ENCODE peak calls at places on chromosomes 7 and 10, in nine cellular contexts. Y, F, G, O, N, D, E, I and B are unnamed samples.

GRCh38 chr10:97713351-97713827 is at the start of gene MARVELD1:
- DNase-seq in Y (peak), F (peak), G (peak), O (peak), N (peak), D (no peak), E (no peak), I (no peak), B (peak)

GRCh38 chr7:72538856-72539255 is 126.7 kb upstream of the CALN1 start:
- DNase-seq in Y (no peak), F (no peak), G (no peak), O (no peak), N (no peak), D (no peak), E (no peak), I (no peak), B (no peak)

GRCh38 chr7:12403287-12404181 is at the start of gene VWDE:
- DNase-seq in Y (peak), F (peak), G (peak), O (no peak), N (peak), D (peak), E (peak), I (peak), B (no peak)

GRCh38 chr10:95408148-95408930 is 117.5 kb upstream of the PDLIM1 start:
- DNase-seq in Y (no peak), F (no peak), G (no peak), O (no peak), N (no peak), D (no peak), E (no peak), I (no peak), B (no peak)

GRCh38 chr10:68135922-68136718 is 26.8 kb downstream of the MYPN start:
- DNase-seq in Y (no peak), F (peak), G (no peak), O (no peak), N (no peak), D (no peak), E (no peak), I (no peak), B (no peak)

GRCh38 chr10:101120884-101121660 is 10.0 kb upstream of the TLX1 start:
- DNase-seq in Y (peak), F (no peak), G (no peak), O (no peak), N (peak), D (no peak), E (peak), I (no peak), B (no peak)

GRCh38 chr7:113100091-113100723 is 13.6 kb upstream of the GPR85 start:
- DNase-seq in Y (no peak), F (no peak), G (peak), O (no peak), N (no peak), D (no peak), E (no peak), I (no peak), B (no peak)

GRCh38 chr10:47318706-47319105 is 3.5 kb upstream of the GDF2 start:
- DNase-seq in Y (no peak), F (no peak), G (no peak), O (no peak), N (no peak), D (no peak), E (no peak), I (no peak), B (no peak)

GRCh38 chr10:93515963-93516450 is 19.6 kb downstream of the CEP55 start:
- DNase-seq in Y (no peak), F (no peak), G (no peak), O (no peak), N (no peak), D (no peak), E (no peak), I (no peak), B (no peak)

GRCh38 chr7:140592957-140593356 is 47.7 kb downstream of the DENND2A start:
- DNase-seq in Y (no peak), F (no peak), G (no peak), O (no peak), N (no peak), D (no peak), E (no peak), I (no peak), B (no peak)

GRCh38 chr10:30935078-30935477 is 96.6 kb downstream of the ZNF438 start:
- DNase-seq in Y (no peak), F (no peak), G (no peak), O (no peak), N (no peak), D (no peak), E (no peak), I (no peak), B (no peak)

GRCh38 chr7:117588352-117588794 is 108.5 kb downstream of the CFTR start:
- DNase-seq in Y (no peak), F (no peak), G (no peak), O (no peak), N (no peak), D (no peak), E (no peak), I (no peak), B (no peak)

GRCh38 chr7:158829021-158829341 is 328 bp downstream of the ESYT2 start:
- DNase-seq in Y (no peak), F (peak), G (peak), O (no peak), N (peak), D (peak), E (peak), I (no peak), B (peak)

GRCh38 chr7:129024125-129024524 is 30.8 kb downstream of the TNPO3 start:
- DNase-seq in Y (no peak), F (no peak), G (no peak), O (no peak), N (no peak), D (no peak), E (no peak), I (no peak), B (no peak)

GRCh38 chr10:51860257-51860656 is 160.9 kb upstream of the CSTF2T start:
- DNase-seq in Y (no peak), F (no peak), G (no peak), O (no peak), N (no peak), D (no peak), E (no peak), I (no peak), B (no peak)

GRCh38 chr7:326845-327304 is 36.9 kb downstream of the FOXL3 start:
- DNase-seq in Y (peak), F (no peak), G (no peak), O (no peak), N (no peak), D (no peak), E (no peak), I (no peak), B (no peak)

GRCh38 chr10:70617798-70618568 is 15.4 kb upstream of the PRF1 start:
- DNase-seq in Y (no peak), F (peak), G (no peak), O (no peak), N (peak), D (no peak), E (no peak), I (no peak), B (no peak)

GRCh38 chr7:39644170-39644569 is 20.8 kb downstream of the RALA start:
- DNase-seq in Y (no peak), F (no peak), G (no peak), O (no peak), N (no peak), D (no peak), E (no peak), I (no peak), B (no peak)

GRCh38 chr10:42428534-42428933 is 209.8 kb downstream of the ZNF33B start:
- DNase-seq in Y (no peak), F (no peak), G (no peak), O (no peak), N (no peak), D (no peak), E (no peak), I (no peak), B (no peak)

GRCh38 chr7:4878336-4879335 is 4.9 kb downstream of the RADIL start:
- DNase-seq in Y (no peak), F (no peak), G (no peak), O (no peak), N (no peak), D (no peak), E (no peak), I (no peak), B (no peak)

GRCh38 chr10:129085821-129086220 is 381.2 kb upstream of the MGMT start:
- DNase-seq in Y (no peak), F (no peak), G (no peak), O (no peak), N (no peak), D (no peak), E (no peak), I (no peak), B (no peak)

GRCh38 chr10:12534824-12535223 is 185.5 kb downstream of the CAMK1D start:
- DNase-seq in Y (no peak), F (no peak), G (peak), O (no peak), N (peak), D (no peak), E (no peak), I (no peak), B (no peak)

GRCh38 chr10:72846225-72846624 is 47.3 kb upstream of the OIT3 start:
- DNase-seq in Y (no peak), F (peak), G (no peak), O (no peak), N (no peak), D (no peak), E (no peak), I (no peak), B (no peak)

GRCh38 chr7:132980406-132980805 is 101.5 kb downstream of the CHCHD3 start:
- DNase-seq in Y (no peak), F (no peak), G (no peak), O (no peak), N (no peak), D (no peak), E (no peak), I (no peak), B (no peak)

GRCh38 chr7:115329006-115329405 is 407.1 kb downstream of the MDFIC start:
- DNase-seq in Y (no peak), F (no peak), G (no peak), O (no peak), N (no peak), D (no peak), E (no peak), I (no peak), B (no peak)

GRCh38 chr7:142714375-142714774 is 34.9 kb upstream of the PRSS1 start:
- DNase-seq in Y (no peak), F (no peak), G (no peak), O (no peak), N (peak), D (no peak), E (peak), I (no peak), B (peak)

GRCh38 chr7:12025246-12025645 is 185.8 kb upstream of the TMEM106B start:
- DNase-seq in Y (no peak), F (no peak), G (no peak), O (no peak), N (no peak), D (no peak), E (no peak), I (no peak), B (no peak)

GRCh38 chr10:99548041-99548530 is 15.3 kb downstream of the NKX2-3 start:
- DNase-seq in Y (no peak), F (peak), G (no peak), O (no peak), N (no peak), D (no peak), E (no peak), I (no peak), B (no peak)

GRCh38 chr10:3527869-3528268 is 257.1 kb downstream of the KLF6 start:
- DNase-seq in Y (no peak), F (no peak), G (no peak), O (no peak), N (no peak), D (no peak), E (no peak), I (no peak), B (no peak)

GRCh38 chr10:971150-971542 is 17.1 kb upstream of the GTPBP4 start:
- DNase-seq in Y (no peak), F (no peak), G (no peak), O (no peak), N (no peak), D (no peak), E (no peak), I (no peak), B (peak)

GRCh38 chr7:134778941-134779740 is at the start of gene CALD1:
- DNase-seq in Y (peak), F (peak), G (peak), O (peak), N (no peak), D (no peak), E (no peak), I (no peak), B (no peak)

GRCh38 chr10:9028211-9028610 is 973.7 kb downstream of the GATA3 start:
- DNase-seq in Y (no peak), F (no peak), G (no peak), O (no peak), N (no peak), D (no peak), E (no peak), I (no peak), B (no peak)

GRCh38 chr7:112503361-112504023 is 22.7 kb downstream of the LSMEM1 start:
- DNase-seq in Y (no peak), F (no peak), G (no peak), O (no peak), N (no peak), D (no peak), E (no peak), I (no peak), B (no peak)